ENCODE peak calls at places on chromosomes 7 and 10, in nine cellular contexts. One of them, this sample, is unnamed.

GRCh38 chr10:5564537-5565204 is 39.9 kb downstream of the CALML3 start:
- DNase-seq in activated CD8-positive, alpha-beta memory T cell treated with anti-CD3 and anti-CD28 coated beads for 48 hours: no peak
- DNase-seq in stimulated activated CD8-positive, alpha-beta memory T cell treated with anti-CD3 and anti-CD28 coated beads, Interleukin-4, amount 100 ng/mL, for 1 hour: no peak
- DNase-seq in astrocyte of the cerebellum: no peak
- DNase-seq in amniotic stem cell: no peak
- DNase-seq in cardiac muscle cell: no peak
- DNase-seq in T-helper 1 cell: peak
- DNase-seq in right atrium auricular region: no peak
- DNase-seq in activated CD4-positive, alpha-beta T cell treated with anti-CD3 and anti-CD28 coated beads, Interleukin-2, amount 50 U/mL, for 48 hours: no peak
- DNase-seq in this sample: no peak

GRCh38 chr7:28433604-28434254 is 21.4 kb downstream of the CREB5 start:
- DNase-seq in activated CD8-positive, alpha-beta memory T cell treated with anti-CD3 and anti-CD28 coated beads for 48 hours: no peak
- DNase-seq in astrocyte of the cerebellum: no peak
- DNase-seq in T-helper 1 cell: no peak
- DNase-seq in amniotic stem cell: no peak
- DNase-seq in cardiac muscle cell: peak
- DNase-seq in right atrium auricular region: no peak
- DNase-seq in stimulated activated CD8-positive, alpha-beta memory T cell treated with anti-CD3 and anti-CD28 coated beads, Interleukin-4, amount 100 ng/mL, for 1 hour: no peak
- DNase-seq in activated CD4-positive, alpha-beta T cell treated with anti-CD3 and anti-CD28 coated beads, Interleukin-2, amount 50 U/mL, for 48 hours: no peak
- DNase-seq in this sample: peak

GRCh38 chr10:72107325-72108003 is 19.1 kb upstream of the SPOCK2 start:
- DNase-seq in stimulated activated CD8-positive, alpha-beta memory T cell treated with anti-CD3 and anti-CD28 coated beads, Interleukin-4, amount 100 ng/mL, for 1 hour: no peak
- DNase-seq in astrocyte of the cerebellum: no peak
- DNase-seq in amniotic stem cell: no peak
- DNase-seq in right atrium auricular region: no peak
- DNase-seq in activated CD8-positive, alpha-beta memory T cell treated with anti-CD3 and anti-CD28 coated beads for 48 hours: no peak
- DNase-seq in cardiac muscle cell: no peak
- DNase-seq in T-helper 1 cell: peak
- DNase-seq in activated CD4-positive, alpha-beta T cell treated with anti-CD3 and anti-CD28 coated beads, Interleukin-2, amount 50 U/mL, for 48 hours: no peak
- DNase-seq in this sample: no peak

GRCh38 chr7:80770675-80771081 is 132.2 kb downstream of the CD36 start:
- DNase-seq in stimulated activated CD8-positive, alpha-beta memory T cell treated with anti-CD3 and anti-CD28 coated beads, Interleukin-4, amount 100 ng/mL, for 1 hour: no peak
- DNase-seq in astrocyte of the cerebellum: no peak
- DNase-seq in cardiac muscle cell: no peak
- DNase-seq in amniotic stem cell: no peak
- DNase-seq in T-helper 1 cell: no peak
- DNase-seq in right atrium auricular region: no peak
- DNase-seq in activated CD8-positive, alpha-beta memory T cell treated with anti-CD3 and anti-CD28 coated beads for 48 hours: no peak
- DNase-seq in activated CD4-positive, alpha-beta T cell treated with anti-CD3 and anti-CD28 coated beads, Interleukin-2, amount 50 U/mL, for 48 hours: no peak
- DNase-seq in this sample: no peak

GRCh38 chr10:75441196-75441595 is 9.8 kb downstream of the LRMDA start:
- DNase-seq in cardiac muscle cell: no peak
- DNase-seq in amniotic stem cell: no peak
- DNase-seq in activated CD8-positive, alpha-beta memory T cell treated with anti-CD3 and anti-CD28 coated beads for 48 hours: no peak
- DNase-seq in right atrium auricular region: no peak
- DNase-seq in astrocyte of the cerebellum: no peak
- DNase-seq in T-helper 1 cell: no peak
- DNase-seq in activated CD4-positive, alpha-beta T cell treated with anti-CD3 and anti-CD28 coated beads, Interleukin-2, amount 50 U/mL, for 48 hours: no peak
- DNase-seq in stimulated activated CD8-positive, alpha-beta memory T cell treated with anti-CD3 and anti-CD28 coated beads, Interleukin-4, amount 100 ng/mL, for 1 hour: no peak
- DNase-seq in this sample: no peak

GRCh38 chr10:72802291-72803118 is 91.0 kb upstream of the OIT3 start:
- DNase-seq in right atrium auricular region: no peak
- DNase-seq in cardiac muscle cell: no peak
- DNase-seq in activated CD4-positive, alpha-beta T cell treated with anti-CD3 and anti-CD28 coated beads, Interleukin-2, amount 50 U/mL, for 48 hours: no peak
- DNase-seq in astrocyte of the cerebellum: peak
- DNase-seq in activated CD8-positive, alpha-beta memory T cell treated with anti-CD3 and anti-CD28 coated beads for 48 hours: no peak
- DNase-seq in T-helper 1 cell: no peak
- DNase-seq in amniotic stem cell: no peak
- DNase-seq in stimulated activated CD8-positive, alpha-beta memory T cell treated with anti-CD3 and anti-CD28 coated beads, Interleukin-4, amount 100 ng/mL, for 1 hour: no peak
- DNase-seq in this sample: no peak

GRCh38 chr10:7642612-7643011 is 24.2 kb downstream of the ITIH5 start:
- DNase-seq in amniotic stem cell: no peak
- DNase-seq in T-helper 1 cell: no peak
- DNase-seq in cardiac muscle cell: no peak
- DNase-seq in activated CD4-positive, alpha-beta T cell treated with anti-CD3 and anti-CD28 coated beads, Interleukin-2, amount 50 U/mL, for 48 hours: no peak
- DNase-seq in stimulated activated CD8-positive, alpha-beta memory T cell treated with anti-CD3 and anti-CD28 coated beads, Interleukin-4, amount 100 ng/mL, for 1 hour: no peak
- DNase-seq in activated CD8-positive, alpha-beta memory T cell treated with anti-CD3 and anti-CD28 coated beads for 48 hours: no peak
- DNase-seq in astrocyte of the cerebellum: no peak
- DNase-seq in right atrium auricular region: no peak
- DNase-seq in this sample: no peak

GRCh38 chr10:43261578-43261965 is 5.3 kb downstream of the RASGEF1A start:
- DNase-seq in cardiac muscle cell: no peak
- DNase-seq in T-helper 1 cell: no peak
- DNase-seq in stimulated activated CD8-positive, alpha-beta memory T cell treated with anti-CD3 and anti-CD28 coated beads, Interleukin-4, amount 100 ng/mL, for 1 hour: no peak
- DNase-seq in activated CD4-positive, alpha-beta T cell treated with anti-CD3 and anti-CD28 coated beads, Interleukin-2, amount 50 U/mL, for 48 hours: no peak
- DNase-seq in activated CD8-positive, alpha-beta memory T cell treated with anti-CD3 and anti-CD28 coated beads for 48 hours: no peak
- DNase-seq in right atrium auricular region: no peak
- DNase-seq in amniotic stem cell: no peak
- DNase-seq in astrocyte of the cerebellum: no peak
- DNase-seq in this sample: no peak

GRCh38 chr10:4825868-4826787 is at the start of gene AKR1E2:
- DNase-seq in cardiac muscle cell: peak
- DNase-seq in T-helper 1 cell: peak
- DNase-seq in activated CD4-positive, alpha-beta T cell treated with anti-CD3 and anti-CD28 coated beads, Interleukin-2, amount 50 U/mL, for 48 hours: peak
- DNase-seq in right atrium auricular region: peak
- DNase-seq in activated CD8-positive, alpha-beta memory T cell treated with anti-CD3 and anti-CD28 coated beads for 48 hours: peak
- DNase-seq in astrocyte of the cerebellum: peak
- DNase-seq in amniotic stem cell: peak
- DNase-seq in stimulated activated CD8-positive, alpha-beta memory T cell treated with anti-CD3 and anti-CD28 coated beads, Interleukin-4, amount 100 ng/mL, for 1 hour: peak
- DNase-seq in this sample: peak

GRCh38 chr10:71771821-71772617 is 1.3 kb downstream of the VSIR start:
- DNase-seq in cardiac muscle cell: no peak
- DNase-seq in right atrium auricular region: peak
- DNase-seq in stimulated activated CD8-positive, alpha-beta memory T cell treated with anti-CD3 and anti-CD28 coated beads, Interleukin-4, amount 100 ng/mL, for 1 hour: peak
- DNase-seq in activated CD8-positive, alpha-beta memory T cell treated with anti-CD3 and anti-CD28 coated beads for 48 hours: no peak
- DNase-seq in activated CD4-positive, alpha-beta T cell treated with anti-CD3 and anti-CD28 coated beads, Interleukin-2, amount 50 U/mL, for 48 hours: peak
- DNase-seq in astrocyte of the cerebellum: no peak
- DNase-seq in T-helper 1 cell: no peak
- DNase-seq in amniotic stem cell: peak
- DNase-seq in this sample: no peak

GRCh38 chr7:95977994-95978393 is 205.6 kb downstream of the DYNC1I1 start:
- DNase-seq in right atrium auricular region: no peak
- DNase-seq in cardiac muscle cell: no peak
- DNase-seq in activated CD4-positive, alpha-beta T cell treated with anti-CD3 and anti-CD28 coated beads, Interleukin-2, amount 50 U/mL, for 48 hours: no peak
- DNase-seq in activated CD8-positive, alpha-beta memory T cell treated with anti-CD3 and anti-CD28 coated beads for 48 hours: no peak
- DNase-seq in amniotic stem cell: no peak
- DNase-seq in T-helper 1 cell: no peak
- DNase-seq in stimulated activated CD8-positive, alpha-beta memory T cell treated with anti-CD3 and anti-CD28 coated beads, Interleukin-4, amount 100 ng/mL, for 1 hour: no peak
- DNase-seq in astrocyte of the cerebellum: no peak
- DNase-seq in this sample: no peak

GRCh38 chr7:66033471-66034385 is 41.9 kb upstream of the ASL start:
- DNase-seq in activated CD8-positive, alpha-beta memory T cell treated with anti-CD3 and anti-CD28 coated beads for 48 hours: no peak
- DNase-seq in right atrium auricular region: no peak
- DNase-seq in activated CD4-positive, alpha-beta T cell treated with anti-CD3 and anti-CD28 coated beads, Interleukin-2, amount 50 U/mL, for 48 hours: no peak
- DNase-seq in cardiac muscle cell: no peak
- DNase-seq in T-helper 1 cell: no peak
- DNase-seq in stimulated activated CD8-positive, alpha-beta memory T cell treated with anti-CD3 and anti-CD28 coated beads, Interleukin-4, amount 100 ng/mL, for 1 hour: no peak
- DNase-seq in astrocyte of the cerebellum: no peak
- DNase-seq in amniotic stem cell: no peak
- DNase-seq in this sample: no peak

GRCh38 chr7:157471259-157472125 is 134.7 kb downstream of the DNAJB6 start:
- DNase-seq in right atrium auricular region: peak
- DNase-seq in cardiac muscle cell: no peak
- DNase-seq in activated CD8-positive, alpha-beta memory T cell treated with anti-CD3 and anti-CD28 coated beads for 48 hours: no peak
- DNase-seq in amniotic stem cell: no peak
- DNase-seq in T-helper 1 cell: peak
- DNase-seq in stimulated activated CD8-positive, alpha-beta memory T cell treated with anti-CD3 and anti-CD28 coated beads, Interleukin-4, amount 100 ng/mL, for 1 hour: no peak
- DNase-seq in astrocyte of the cerebellum: no peak
- DNase-seq in activated CD4-positive, alpha-beta T cell treated with anti-CD3 and anti-CD28 coated beads, Interleukin-2, amount 50 U/mL, for 48 hours: no peak
- DNase-seq in this sample: no peak

GRCh38 chr10:115829501-115830215 is 443.3 kb downstream of the GFRA1 start:
- DNase-seq in stimulated activated CD8-positive, alpha-beta memory T cell treated with anti-CD3 and anti-CD28 coated beads, Interleukin-4, amount 100 ng/mL, for 1 hour: no peak
- DNase-seq in activated CD8-positive, alpha-beta memory T cell treated with anti-CD3 and anti-CD28 coated beads for 48 hours: no peak
- DNase-seq in right atrium auricular region: no peak
- DNase-seq in T-helper 1 cell: no peak
- DNase-seq in astrocyte of the cerebellum: peak
- DNase-seq in activated CD4-positive, alpha-beta T cell treated with anti-CD3 and anti-CD28 coated beads, Interleukin-2, amount 50 U/mL, for 48 hours: no peak
- DNase-seq in amniotic stem cell: no peak
- DNase-seq in cardiac muscle cell: peak
- DNase-seq in this sample: no peak

GRCh38 chr7:17598846-17599245 is 300.4 kb downstream of the AHR start:
- DNase-seq in T-helper 1 cell: no peak
- DNase-seq in cardiac muscle cell: no peak
- DNase-seq in right atrium auricular region: no peak
- DNase-seq in amniotic stem cell: no peak
- DNase-seq in astrocyte of the cerebellum: no peak
- DNase-seq in activated CD8-positive, alpha-beta memory T cell treated with anti-CD3 and anti-CD28 coated beads for 48 hours: no peak
- DNase-seq in activated CD4-positive, alpha-beta T cell treated with anti-CD3 and anti-CD28 coated beads, Interleukin-2, amount 50 U/mL, for 48 hours: no peak
- DNase-seq in stimulated activated CD8-positive, alpha-beta memory T cell treated with anti-CD3 and anti-CD28 coated beads, Interleukin-4, amount 100 ng/mL, for 1 hour: no peak
- DNase-seq in this sample: peak

GRCh38 chr10:106711313-106711906 is 453.1 kb downstream of the SORCS1 start:
- DNase-seq in cardiac muscle cell: peak
- DNase-seq in amniotic stem cell: no peak
- DNase-seq in activated CD4-positive, alpha-beta T cell treated with anti-CD3 and anti-CD28 coated beads, Interleukin-2, amount 50 U/mL, for 48 hours: peak
- DNase-seq in activated CD8-positive, alpha-beta memory T cell treated with anti-CD3 and anti-CD28 coated beads for 48 hours: no peak
- DNase-seq in right atrium auricular region: no peak
- DNase-seq in stimulated activated CD8-positive, alpha-beta memory T cell treated with anti-CD3 and anti-CD28 coated beads, Interleukin-4, amount 100 ng/mL, for 1 hour: peak
- DNase-seq in astrocyte of the cerebellum: no peak
- DNase-seq in T-helper 1 cell: peak
- DNase-seq in this sample: no peak

GRCh38 chr10:76285012-76285411 is 853.6 kb downstream of the LRMDA start:
- DNase-seq in activated CD4-positive, alpha-beta T cell treated with anti-CD3 and anti-CD28 coated beads, Interleukin-2, amount 50 U/mL, for 48 hours: no peak
- DNase-seq in activated CD8-positive, alpha-beta memory T cell treated with anti-CD3 and anti-CD28 coated beads for 48 hours: no peak
- DNase-seq in stimulated activated CD8-positive, alpha-beta memory T cell treated with anti-CD3 and anti-CD28 coated beads, Interleukin-4, amount 100 ng/mL, for 1 hour: no peak
- DNase-seq in right atrium auricular region: no peak
- DNase-seq in astrocyte of the cerebellum: no peak
- DNase-seq in cardiac muscle cell: no peak
- DNase-seq in T-helper 1 cell: no peak
- DNase-seq in amniotic stem cell: peak
- DNase-seq in this sample: no peak

GRCh38 chr10:116026315-116026714 is 246.7 kb downstream of the GFRA1 start:
- DNase-seq in astrocyte of the cerebellum: no peak
- DNase-seq in cardiac muscle cell: no peak
- DNase-seq in activated CD4-positive, alpha-beta T cell treated with anti-CD3 and anti-CD28 coated beads, Interleukin-2, amount 50 U/mL, for 48 hours: no peak
- DNase-seq in activated CD8-positive, alpha-beta memory T cell treated with anti-CD3 and anti-CD28 coated beads for 48 hours: no peak
- DNase-seq in stimulated activated CD8-positive, alpha-beta memory T cell treated with anti-CD3 and anti-CD28 coated beads, Interleukin-4, amount 100 ng/mL, for 1 hour: no peak
- DNase-seq in amniotic stem cell: no peak
- DNase-seq in T-helper 1 cell: no peak
- DNase-seq in right atrium auricular region: no peak
- DNase-seq in this sample: no peak

GRCh38 chr7:107230334-107230733 is 61.5 kb downstream of the HBP1 start:
- DNase-seq in cardiac muscle cell: no peak
- DNase-seq in T-helper 1 cell: no peak
- DNase-seq in amniotic stem cell: no peak
- DNase-seq in astrocyte of the cerebellum: no peak
- DNase-seq in activated CD4-positive, alpha-beta T cell treated with anti-CD3 and anti-CD28 coated beads, Interleukin-2, amount 50 U/mL, for 48 hours: no peak
- DNase-seq in stimulated activated CD8-positive, alpha-beta memory T cell treated with anti-CD3 and anti-CD28 coated beads, Interleukin-4, amount 100 ng/mL, for 1 hour: no peak
- DNase-seq in activated CD8-positive, alpha-beta memory T cell treated with anti-CD3 and anti-CD28 coated beads for 48 hours: no peak
- DNase-seq in right atrium auricular region: no peak
- DNase-seq in this sample: no peak

GRCh38 chr7:2114052-2114451 is 118.7 kb downstream of the MAD1L1 start:
- DNase-seq in astrocyte of the cerebellum: no peak
- DNase-seq in stimulated activated CD8-positive, alpha-beta memory T cell treated with anti-CD3 and anti-CD28 coated beads, Interleukin-4, amount 100 ng/mL, for 1 hour: no peak
- DNase-seq in activated CD8-positive, alpha-beta memory T cell treated with anti-CD3 and anti-CD28 coated beads for 48 hours: no peak
- DNase-seq in right atrium auricular region: no peak
- DNase-seq in cardiac muscle cell: no peak
- DNase-seq in activated CD4-positive, alpha-beta T cell treated with anti-CD3 and anti-CD28 coated beads, Interleukin-2, amount 50 U/mL, for 48 hours: no peak
- DNase-seq in amniotic stem cell: peak
- DNase-seq in T-helper 1 cell: no peak
- DNase-seq in this sample: no peak

GRCh38 chr10:88116491-88116890 is 253.1 kb downstream of the PTEN start:
- DNase-seq in activated CD8-positive, alpha-beta memory T cell treated with anti-CD3 and anti-CD28 coated beads for 48 hours: no peak
- DNase-seq in stimulated activated CD8-positive, alpha-beta memory T cell treated with anti-CD3 and anti-CD28 coated beads, Interleukin-4, amount 100 ng/mL, for 1 hour: no peak
- DNase-seq in activated CD4-positive, alpha-beta T cell treated with anti-CD3 and anti-CD28 coated beads, Interleukin-2, amount 50 U/mL, for 48 hours: no peak
- DNase-seq in T-helper 1 cell: no peak
- DNase-seq in cardiac muscle cell: no peak
- DNase-seq in astrocyte of the cerebellum: no peak
- DNase-seq in amniotic stem cell: no peak
- DNase-seq in right atrium auricular region: no peak
- DNase-seq in this sample: no peak

GRCh38 chr10:89904755-89905154 is 203.4 kb downstream of the KIF20B start:
- DNase-seq in activated CD4-positive, alpha-beta T cell treated with anti-CD3 and anti-CD28 coated beads, Interleukin-2, amount 50 U/mL, for 48 hours: peak
- DNase-seq in activated CD8-positive, alpha-beta memory T cell treated with anti-CD3 and anti-CD28 coated beads for 48 hours: no peak
- DNase-seq in amniotic stem cell: no peak
- DNase-seq in right atrium auricular region: no peak
- DNase-seq in stimulated activated CD8-positive, alpha-beta memory T cell treated with anti-CD3 and anti-CD28 coated beads, Interleukin-4, amount 100 ng/mL, for 1 hour: no peak
- DNase-seq in astrocyte of the cerebellum: no peak
- DNase-seq in T-helper 1 cell: peak
- DNase-seq in cardiac muscle cell: no peak
- DNase-seq in this sample: no peak

GRCh38 chr10:116000151-116000550 is 272.9 kb downstream of the GFRA1 start:
- DNase-seq in stimulated activated CD8-positive, alpha-beta memory T cell treated with anti-CD3 and anti-CD28 coated beads, Interleukin-4, amount 100 ng/mL, for 1 hour: no peak
- DNase-seq in right atrium auricular region: no peak
- DNase-seq in astrocyte of the cerebellum: no peak
- DNase-seq in activated CD4-positive, alpha-beta T cell treated with anti-CD3 and anti-CD28 coated beads, Interleukin-2, amount 50 U/mL, for 48 hours: no peak
- DNase-seq in T-helper 1 cell: no peak
- DNase-seq in amniotic stem cell: no peak
- DNase-seq in activated CD8-positive, alpha-beta memory T cell treated with anti-CD3 and anti-CD28 coated beads for 48 hours: no peak
- DNase-seq in cardiac muscle cell: no peak
- DNase-seq in this sample: no peak

GRCh38 chr10:32155075-32155516 is 98.9 kb upstream of the KIF5B start:
- DNase-seq in T-helper 1 cell: no peak
- DNase-seq in right atrium auricular region: no peak
- DNase-seq in amniotic stem cell: peak
- DNase-seq in astrocyte of the cerebellum: peak
- DNase-seq in activated CD8-positive, alpha-beta memory T cell treated with anti-CD3 and anti-CD28 coated beads for 48 hours: no peak
- DNase-seq in stimulated activated CD8-positive, alpha-beta memory T cell treated with anti-CD3 and anti-CD28 coated beads, Interleukin-4, amount 100 ng/mL, for 1 hour: no peak
- DNase-seq in activated CD4-positive, alpha-beta T cell treated with anti-CD3 and anti-CD28 coated beads, Interleukin-2, amount 50 U/mL, for 48 hours: no peak
- DNase-seq in cardiac muscle cell: no peak
- DNase-seq in this sample: no peak

GRCh38 chr7:115410972-115411686 is 489.2 kb downstream of the MDFIC start:
- DNase-seq in activated CD4-positive, alpha-beta T cell treated with anti-CD3 and anti-CD28 coated beads, Interleukin-2, amount 50 U/mL, for 48 hours: no peak
- DNase-seq in right atrium auricular region: no peak
- DNase-seq in T-helper 1 cell: no peak
- DNase-seq in astrocyte of the cerebellum: no peak
- DNase-seq in activated CD8-positive, alpha-beta memory T cell treated with anti-CD3 and anti-CD28 coated beads for 48 hours: no peak
- DNase-seq in stimulated activated CD8-positive, alpha-beta memory T cell treated with anti-CD3 and anti-CD28 coated beads, Interleukin-4, amount 100 ng/mL, for 1 hour: no peak
- DNase-seq in cardiac muscle cell: no peak
- DNase-seq in amniotic stem cell: no peak
- DNase-seq in this sample: no peak

This sample was measured in NCI-H1417.